ENCODE peak calls at places on chromosomes 4 and X, in five cellular contexts. G is HFF-Myc; Y is AG04449; D is CD4-positive, alpha-beta T cell; S is psoas muscle. R is an unnamed sample.
A peak's percentile ranks its signal among the peaks of the same experiment; 100 is the strongest.

GRCh38 chrX:16222123-16222522 is 54.8 kb downstream of the MAGEB17 start:
- DNase-seq in G (no peak), Y (peak; percentile 65), D (no peak), S (no peak), R (no peak)

GRCh38 chr4:119037709-119038463 is 97.7 kb upstream of the MYOZ2 start:
- DNase-seq in G (no peak), Y (no peak), D (no peak), S (no peak), R (no peak)

GRCh38 chrX:38806054-38806389 is 4.8 kb downstream of the MID1IP1 start:
- DNase-seq in G (no peak), Y (no peak), D (no peak), S (peak; percentile 19), R (no peak)

GRCh38 chr4:153426207-153426886 is 39.8 kb upstream of the TMEM131L start:
- DNase-seq in G (no peak), Y (no peak), D (no peak), S (no peak), R (no peak)

GRCh38 chr4:145935253-145936141 is 3.1 kb downstream of the ZNF827 start:
- DNase-seq in G (no peak), Y (no peak), D (no peak), S (peak; percentile 31), R (no peak)

GRCh38 chrX:72062890-72063289 is 68.8 kb downstream of the RTL5 start:
- DNase-seq in G (no peak), Y (no peak), D (no peak), S (peak; percentile 44), R (no peak)

GRCh38 chr4:40888916-40889315 is 139.2 kb downstream of the NSUN7 start:
- DNase-seq in G (no peak), Y (no peak), D (no peak), S (no peak), R (no peak)

GRCh38 chr4:112967109-112967508 is 82.3 kb upstream of the ANK2 start:
- DNase-seq in G (no peak), Y (no peak), D (no peak), S (no peak), R (no peak)

GRCh38 chr4:106287353-106287969 is 28.5 kb downstream of the TBCK start:
- DNase-seq in G (peak; percentile 75), Y (peak; percentile 61), D (no peak), S (no peak), R (no peak)

GRCh38 chrX:105837227-105837626 is 14.9 kb downstream of the NRK start:
- DNase-seq in G (no peak), Y (peak; percentile 51), D (no peak), S (peak; percentile 35), R (no peak)

DNA sequence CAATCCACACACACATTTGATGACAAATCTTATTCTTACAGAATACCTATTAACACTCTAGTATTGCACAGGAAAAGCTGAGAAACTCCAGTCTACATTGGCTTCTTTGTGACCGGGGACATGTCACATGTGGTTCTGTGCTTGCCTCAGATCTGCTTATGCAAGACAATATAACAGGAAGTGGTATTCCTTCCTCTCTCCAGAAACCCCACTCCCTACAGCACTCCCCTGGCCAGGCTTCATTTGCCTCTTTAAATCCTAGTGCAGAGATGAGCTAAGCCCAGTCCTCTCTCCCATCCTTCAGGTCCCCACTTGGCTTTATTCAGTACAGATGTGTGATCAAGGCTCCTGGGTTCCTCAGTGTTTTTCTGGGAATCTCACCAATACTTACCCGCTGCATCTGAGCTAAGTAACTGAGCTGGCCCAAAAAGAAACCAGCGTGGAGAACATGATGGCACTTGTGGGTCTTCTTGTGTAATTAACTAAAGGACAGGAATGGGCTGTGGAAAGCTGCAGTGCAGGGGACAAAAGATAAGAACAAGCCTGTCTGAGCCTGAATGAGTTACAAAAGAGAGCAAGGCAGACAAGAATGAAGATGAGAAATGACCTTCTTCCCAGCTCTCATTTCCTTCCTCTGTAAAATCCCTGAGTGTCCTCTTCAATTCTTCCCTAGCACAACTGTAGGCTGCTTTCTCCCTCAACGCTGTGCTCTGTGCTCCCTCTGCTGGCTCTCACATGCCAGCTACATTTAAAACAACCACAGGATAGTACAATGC is 105.6 kb downstream of the HNRNPD start:
- DNase-seq in G (peak; percentile 15), Y (no peak), D (peak; percentile 34), S (peak; percentile 42), R (no peak)
- TF ChIP-seq CTCF in G (peak; percentile 74), Y (peak; percentile 84), D (peak; percentile 91), S (peak; percentile 63), R (peak; percentile 66)

DNA sequence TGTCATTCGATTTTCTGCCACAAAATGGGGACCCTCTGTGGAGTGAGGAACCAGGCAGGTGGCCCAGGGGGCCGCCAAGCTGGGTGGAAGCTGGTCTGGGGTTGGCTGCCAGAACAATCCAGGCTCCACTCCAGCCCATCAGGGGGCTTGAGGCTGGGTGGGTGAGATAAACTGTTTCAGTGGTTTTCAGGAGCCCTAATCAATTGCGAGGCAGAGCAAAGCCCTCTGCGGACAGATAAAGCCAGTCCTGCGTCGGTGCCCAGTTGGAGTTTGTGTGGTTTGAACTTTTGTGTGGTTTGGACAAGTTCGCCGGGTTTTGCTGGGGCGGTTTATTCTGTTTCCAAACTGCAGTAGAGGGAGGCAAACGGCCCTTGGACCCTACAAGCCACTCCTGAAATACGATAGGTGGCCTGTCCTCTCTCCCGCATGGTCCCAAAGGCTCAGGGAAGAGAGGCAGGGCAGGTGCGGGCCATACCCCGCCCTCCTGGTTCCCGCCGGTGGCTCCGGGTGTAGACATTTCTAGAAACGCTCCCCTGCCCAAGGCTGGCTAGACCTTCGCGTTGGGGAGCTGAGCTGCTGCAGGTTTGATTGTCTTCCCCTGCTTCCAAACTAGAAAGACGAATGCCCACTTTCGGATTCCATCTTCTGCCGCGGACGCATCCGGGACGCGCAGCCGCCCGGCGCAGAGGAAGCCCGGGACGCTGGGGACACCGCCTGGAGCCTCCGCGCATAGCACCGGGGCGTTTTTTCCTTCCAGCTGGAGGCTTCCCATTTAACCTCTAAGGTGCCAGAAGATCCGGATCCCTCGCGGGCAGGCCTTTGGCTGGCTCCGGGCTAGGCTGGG is 169.0 kb upstream of the BCOR start:
- DNase-seq in G (no peak), Y (no peak), D (peak; percentile 16), S (peak; percentile 65), R (peak; percentile 26)
- TF ChIP-seq CTCF in G (peak; percentile 60), Y (peak; percentile 75), D (peak; percentile 67), S (peak; percentile 62), R (peak; percentile 52)

GRCh38 chrX:113260474-113260873 is 419.8 kb upstream of the AMOT start:
- DNase-seq in G (no peak), Y (no peak), D (no peak), S (no peak), R (no peak)
- TF ChIP-seq CTCF in G (no peak), Y (no peak), D (no peak), S (no peak), R (no peak)

GRCh38 chr4:2588259-2588658 is 51.8 kb downstream of the FAM193A start:
- DNase-seq in G (no peak), Y (no peak), D (no peak), S (no peak), R (no peak)
- TF ChIP-seq CTCF in G (no peak), Y (no peak), D (no peak), S (no peak), R (no peak)

DNA sequence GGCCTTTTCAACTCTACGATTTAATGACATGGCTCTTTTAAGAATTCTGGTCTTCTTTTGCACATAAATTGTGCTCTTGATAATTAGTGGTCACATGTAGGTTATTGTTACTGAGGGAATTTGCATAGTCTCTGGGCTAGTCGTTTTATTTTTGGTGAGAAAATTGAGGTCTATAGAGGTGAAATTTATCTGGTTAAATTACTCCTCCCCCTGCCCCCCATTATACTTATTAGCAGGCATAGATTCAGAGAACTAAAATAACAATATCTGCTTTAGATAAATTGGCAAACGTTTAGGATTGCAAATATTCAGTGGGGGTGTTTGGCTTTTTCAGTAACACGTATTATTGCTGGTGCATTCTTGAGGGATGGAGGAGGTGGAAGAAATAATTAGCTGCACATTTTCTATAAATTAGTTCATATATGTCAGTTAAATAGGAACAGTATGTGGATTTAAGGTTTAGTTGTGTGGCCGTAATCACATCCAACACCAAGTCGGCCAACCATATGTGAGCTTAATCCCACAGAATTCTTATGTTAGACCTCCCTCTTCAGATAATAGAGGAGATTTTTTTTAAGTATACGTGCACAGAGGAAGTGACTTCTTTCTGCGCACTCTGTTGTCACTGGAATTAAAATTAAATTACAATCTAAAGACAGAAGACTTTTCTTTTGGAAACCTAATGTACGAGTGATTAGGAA is 1.9 kb downstream of the SEPTIN11 start:
- DNase-seq in G (no peak), Y (no peak), D (no peak), S (no peak), R (no peak)
- TF ChIP-seq CTCF in G (no peak), Y (no peak), D (no peak), S (no peak), R (no peak)

GRCh38 chr4:76250962-76251361 is 559 bp upstream of the FAM47E start:
- DNase-seq in G (no peak), Y (no peak), D (no peak), S (no peak), R (no peak)

GRCh38 chr4:76246852-76247251 is 4.7 kb upstream of the FAM47E start:
- DNase-seq in G (no peak), Y (no peak), D (no peak), S (no peak), R (no peak)

GRCh38 chr4:76240236-76240635 is 11.3 kb upstream of the FAM47E start:
- DNase-seq in G (no peak), Y (no peak), D (no peak), S (no peak), R (no peak)

GRCh38 chr4:76251448-76252270 is at the start of gene FAM47E:
- DNase-seq in G (no peak), Y (no peak), D (peak; percentile 1), S (peak; percentile 82), R (peak; percentile 56)

GRCh38 chr4:76246025-76246424 is 5.5 kb upstream of the FAM47E start:
- DNase-seq in G (no peak), Y (no peak), D (no peak), S (no peak), R (no peak)
- TF ChIP-seq CTCF in G (no peak), Y (no peak), D (no peak), S (peak; percentile 21), R (no peak)

GRCh38 chr4:99457270-99457669 is 22.1 kb upstream of the ADH7 start:
- DNase-seq in G (no peak), Y (no peak), D (no peak), S (no peak), R (no peak)
- TF ChIP-seq CTCF in G (peak; percentile 9), Y (peak; percentile 2), D (no peak), S (no peak), R (no peak)